ENCODE peak calls at places on chromosomes 6 and 20, in seven cellular contexts. One of them, this sample, is unnamed.

GRCh38 chr6:155687645-155688044 is 232.0 kb upstream of the NOX3 start:
- DNase-seq in A673: no peak
- DNase-seq in tibial artery: no peak
- DNase-seq in endothelial cell of umbilical vein: peak
- DNase-seq in colonic mucosa: no peak
- DNase-seq in breast epithelium: no peak
- DNase-seq in A549: no peak
- DNase-seq in this sample: no peak

GRCh38 chr6:161677188-161677587 is 403.3 kb upstream of the AGPAT4 start:
- DNase-seq in tibial artery: no peak
- DNase-seq in breast epithelium: no peak
- DNase-seq in A549: no peak
- DNase-seq in A673: no peak
- DNase-seq in endothelial cell of umbilical vein: no peak
- DNase-seq in colonic mucosa: no peak
- DNase-seq in this sample: no peak

GRCh38 chr20:19849341-19850189 is 91.5 kb downstream of the RIN2 start:
- DNase-seq in endothelial cell of umbilical vein: peak
- DNase-seq in breast epithelium: no peak
- DNase-seq in colonic mucosa: peak
- DNase-seq in tibial artery: no peak
- DNase-seq in A673: no peak
- DNase-seq in A549: no peak
- DNase-seq in this sample: peak

GRCh38 chr6:74431873-74432272 is 735.9 kb downstream of the CD109 start:
- DNase-seq in tibial artery: no peak
- DNase-seq in colonic mucosa: no peak
- DNase-seq in breast epithelium: no peak
- DNase-seq in A673: no peak
- DNase-seq in endothelial cell of umbilical vein: no peak
- DNase-seq in A549: no peak
- DNase-seq in this sample: no peak

GRCh38 chr20:45958593-45958992 is 13.4 kb downstream of the ZNF335 start:
- DNase-seq in endothelial cell of umbilical vein: no peak
- DNase-seq in colonic mucosa: no peak
- DNase-seq in breast epithelium: no peak
- DNase-seq in A673: no peak
- DNase-seq in A549: no peak
- DNase-seq in tibial artery: no peak
- DNase-seq in this sample: no peak

GRCh38 chr6:43185391-43185790 is 3.4 kb downstream of the CUL9 start:
- DNase-seq in colonic mucosa: no peak
- DNase-seq in A549: no peak
- DNase-seq in breast epithelium: no peak
- DNase-seq in A673: no peak
- DNase-seq in tibial artery: no peak
- DNase-seq in endothelial cell of umbilical vein: no peak
- DNase-seq in this sample: no peak

GRCh38 chr6:146613947-146614346 is 15.2 kb downstream of the ADGB start:
- DNase-seq in colonic mucosa: no peak
- DNase-seq in breast epithelium: no peak
- DNase-seq in endothelial cell of umbilical vein: no peak
- DNase-seq in A673: no peak
- DNase-seq in A549: no peak
- DNase-seq in tibial artery: no peak
- DNase-seq in this sample: no peak

GRCh38 chr6:160348552-160349441 is 619 bp downstream of the SLC22A3 start:
- DNase-seq in tibial artery: no peak
- DNase-seq in endothelial cell of umbilical vein: no peak
- DNase-seq in A549: peak
- DNase-seq in colonic mucosa: peak
- DNase-seq in breast epithelium: no peak
- DNase-seq in A673: no peak
- DNase-seq in this sample: no peak

GRCh38 chr6:159085396-159085895 is 40.7 kb upstream of the TAGAP start:
- DNase-seq in tibial artery: no peak
- DNase-seq in colonic mucosa: no peak
- DNase-seq in A549: no peak
- DNase-seq in breast epithelium: no peak
- DNase-seq in endothelial cell of umbilical vein: no peak
- DNase-seq in A673: no peak
- DNase-seq in this sample: no peak

GRCh38 chr20:20277772-20278382 is 90.0 kb upstream of the INSM1 start:
- DNase-seq in A673: no peak
- DNase-seq in colonic mucosa: no peak
- DNase-seq in A549: no peak
- DNase-seq in breast epithelium: no peak
- DNase-seq in tibial artery: no peak
- DNase-seq in endothelial cell of umbilical vein: no peak
- DNase-seq in this sample: no peak

GRCh38 chr20:5735845-5736530 is 14.2 kb upstream of the SHLD1 start:
- DNase-seq in tibial artery: no peak
- DNase-seq in breast epithelium: no peak
- DNase-seq in colonic mucosa: peak
- DNase-seq in endothelial cell of umbilical vein: no peak
- DNase-seq in A673: peak
- DNase-seq in A549: no peak
- DNase-seq in this sample: no peak

GRCh38 chr20:9927224-9927623 is 88.3 kb upstream of the PAK5 start:
- DNase-seq in A673: no peak
- DNase-seq in A549: no peak
- DNase-seq in tibial artery: no peak
- DNase-seq in endothelial cell of umbilical vein: no peak
- DNase-seq in breast epithelium: no peak
- DNase-seq in colonic mucosa: no peak
- DNase-seq in this sample: no peak

GRCh38 chr6:165716886-165717285 is 53.8 kb upstream of the PDE10A start:
- DNase-seq in A549: no peak
- DNase-seq in breast epithelium: no peak
- DNase-seq in tibial artery: no peak
- DNase-seq in endothelial cell of umbilical vein: no peak
- DNase-seq in A673: no peak
- DNase-seq in colonic mucosa: no peak
- DNase-seq in this sample: no peak

GRCh38 chr6:117951783-117952182 is 44.7 kb downstream of the SLC35F1 start:
- DNase-seq in breast epithelium: no peak
- DNase-seq in A549: no peak
- DNase-seq in colonic mucosa: no peak
- DNase-seq in tibial artery: no peak
- DNase-seq in endothelial cell of umbilical vein: no peak
- DNase-seq in A673: peak
- DNase-seq in this sample: no peak

GRCh38 chr6:46781478-46782378 is 11.5 kb upstream of the MEP1A start:
- DNase-seq in endothelial cell of umbilical vein: peak
- DNase-seq in breast epithelium: no peak
- DNase-seq in A673: peak
- DNase-seq in A549: peak
- DNase-seq in colonic mucosa: peak
- DNase-seq in tibial artery: no peak
- DNase-seq in this sample: peak

GRCh38 chr6:69232506-69233194 is 564.2 kb downstream of the LMBRD1 start:
- DNase-seq in A673: peak
- DNase-seq in endothelial cell of umbilical vein: peak
- DNase-seq in colonic mucosa: peak
- DNase-seq in tibial artery: peak
- DNase-seq in A549: peak
- DNase-seq in breast epithelium: peak
- DNase-seq in this sample: peak

GRCh38 chr6:111992851-111993250 is 61.1 kb upstream of the CCN6 start:
- DNase-seq in tibial artery: no peak
- DNase-seq in colonic mucosa: no peak
- DNase-seq in A673: peak
- DNase-seq in endothelial cell of umbilical vein: peak
- DNase-seq in breast epithelium: no peak
- DNase-seq in A549: no peak
- DNase-seq in this sample: no peak

GRCh38 chr6:56073315-56073714 is 174.1 kb downstream of the COL21A1 start:
- DNase-seq in A549: no peak
- DNase-seq in endothelial cell of umbilical vein: no peak
- DNase-seq in tibial artery: no peak
- DNase-seq in colonic mucosa: no peak
- DNase-seq in A673: no peak
- DNase-seq in breast epithelium: no peak
- DNase-seq in this sample: no peak

GRCh38 chr20:46828471-46828870 is 66.2 kb upstream of the EYA2 start:
- DNase-seq in breast epithelium: no peak
- DNase-seq in A673: no peak
- DNase-seq in endothelial cell of umbilical vein: no peak
- DNase-seq in colonic mucosa: no peak
- DNase-seq in A549: no peak
- DNase-seq in tibial artery: no peak
- DNase-seq in this sample: no peak

GRCh38 chr6:10586302-10586701 is 65.2 kb downstream of the GCNT2 start:
- DNase-seq in A549: no peak
- DNase-seq in endothelial cell of umbilical vein: no peak
- DNase-seq in colonic mucosa: no peak
- DNase-seq in tibial artery: no peak
- DNase-seq in breast epithelium: no peak
- DNase-seq in A673: no peak
- DNase-seq in this sample: no peak

DNA sequence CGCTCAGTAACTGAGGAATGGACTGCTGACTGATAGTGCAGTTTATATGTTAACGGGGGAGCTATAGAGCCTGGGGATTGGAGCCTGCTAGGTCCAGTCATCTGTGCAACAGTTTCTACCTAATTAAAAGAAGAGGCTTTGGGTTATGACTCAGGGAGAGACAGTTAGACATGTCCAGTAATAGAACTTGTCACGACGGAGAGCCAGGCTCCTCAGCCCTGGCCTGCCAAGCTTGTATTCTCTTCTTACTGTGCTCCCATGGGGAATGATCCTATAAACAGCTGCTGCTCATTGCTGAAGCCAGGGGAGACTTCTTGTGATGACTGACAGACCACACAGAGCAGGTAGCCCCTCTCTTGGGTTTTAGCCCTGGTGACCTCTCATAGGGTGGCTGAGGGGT is 69.3 kb downstream of the SYNJ2 start:
- DNase-seq in A673: no peak
- DNase-seq in breast epithelium: no peak
- DNase-seq in endothelial cell of umbilical vein: no peak
- DNase-seq in tibial artery: no peak
- DNase-seq in colonic mucosa: no peak
- DNase-seq in A549: no peak
- DNase-seq in this sample: no peak
- H3K27ac ChIP-seq in A673: no peak
- H3K27ac ChIP-seq in breast epithelium: no peak
- H3K27ac ChIP-seq in endothelial cell of umbilical vein: no peak
- H3K27ac ChIP-seq in tibial artery: no peak
- H3K27ac ChIP-seq in colonic mucosa: no peak
- H3K27ac ChIP-seq in A549: no peak
- H3K27ac ChIP-seq in this sample: no peak

GRCh38 chr20:44582321-44583025 is at the start of gene PKIG:
- DNase-seq in endothelial cell of umbilical vein: peak
- DNase-seq in breast epithelium: no peak
- DNase-seq in A673: peak
- DNase-seq in tibial artery: no peak
- DNase-seq in colonic mucosa: no peak
- DNase-seq in A549: no peak
- DNase-seq in this sample: no peak
- H3K27ac ChIP-seq in endothelial cell of umbilical vein: peak
- H3K27ac ChIP-seq in breast epithelium: peak
- H3K27ac ChIP-seq in A673: peak
- H3K27ac ChIP-seq in tibial artery: peak
- H3K27ac ChIP-seq in colonic mucosa: peak
- H3K27ac ChIP-seq in A549: no peak
- H3K27ac ChIP-seq in this sample: no peak

DNA sequence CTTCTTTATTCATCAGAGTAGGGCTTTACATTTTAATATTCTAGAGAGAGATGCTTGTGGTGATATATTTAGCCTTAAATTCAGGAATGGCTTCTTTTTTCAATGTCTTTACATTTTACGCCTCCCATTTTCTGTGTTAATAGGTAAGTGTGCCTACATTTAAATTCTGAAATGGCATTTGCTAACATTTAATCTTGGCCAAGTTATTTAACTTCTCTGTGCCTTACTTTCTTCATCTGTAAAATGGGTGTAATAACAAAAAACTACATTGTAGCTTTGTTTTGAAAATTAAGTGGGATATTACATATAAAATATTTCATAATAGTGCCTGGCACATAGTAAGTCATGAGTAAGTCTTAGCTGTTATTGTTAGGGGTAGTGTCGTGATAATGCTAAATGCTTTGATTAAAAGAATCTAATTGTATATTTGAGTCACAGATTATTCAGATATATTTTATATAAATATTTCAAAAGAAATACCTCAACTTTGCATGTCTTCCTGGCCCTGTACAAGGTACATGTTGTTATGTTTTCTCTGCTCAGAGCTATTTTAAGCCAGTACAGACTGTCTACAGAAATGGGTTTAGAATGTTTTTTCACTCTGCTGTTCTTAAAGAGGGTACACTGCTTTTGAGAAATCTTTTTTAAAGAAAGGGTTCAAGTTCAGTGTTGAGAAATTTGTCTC is 18.8 kb downstream of the CARMIL1 start:
- DNase-seq in breast epithelium: no peak
- DNase-seq in A549: no peak
- DNase-seq in colonic mucosa: no peak
- DNase-seq in endothelial cell of umbilical vein: no peak
- DNase-seq in A673: no peak
- DNase-seq in tibial artery: no peak
- DNase-seq in this sample: no peak
- H3K27ac ChIP-seq in breast epithelium: no peak
- H3K27ac ChIP-seq in A549: no peak
- H3K27ac ChIP-seq in colonic mucosa: no peak
- H3K27ac ChIP-seq in endothelial cell of umbilical vein: no peak
- H3K27ac ChIP-seq in A673: no peak
- H3K27ac ChIP-seq in tibial artery: peak
- H3K27ac ChIP-seq in this sample: no peak

GRCh38 chr20:62182469-62183425 is at the start of gene MTG2:
- DNase-seq in tibial artery: peak
- DNase-seq in breast epithelium: peak
- DNase-seq in colonic mucosa: peak
- DNase-seq in endothelial cell of umbilical vein: peak
- DNase-seq in A549: peak
- DNase-seq in A673: peak
- DNase-seq in this sample: peak

GRCh38 chr20:62186096-62186426 is 3.2 kb downstream of the MTG2 start:
- DNase-seq in endothelial cell of umbilical vein: no peak
- DNase-seq in colonic mucosa: no peak
- DNase-seq in breast epithelium: no peak
- DNase-seq in A673: no peak
- DNase-seq in A549: no peak
- DNase-seq in tibial artery: no peak
- DNase-seq in this sample: no peak

GRCh38 chr20:62186887-62187866 is 4.3 kb downstream of the MTG2 start:
- DNase-seq in colonic mucosa: no peak
- DNase-seq in tibial artery: no peak
- DNase-seq in breast epithelium: no peak
- DNase-seq in A673: no peak
- DNase-seq in A549: no peak
- DNase-seq in endothelial cell of umbilical vein: peak
- DNase-seq in this sample: no peak

GRCh38 chr20:62181808-62182207 is 1.0 kb upstream of the MTG2 start:
- DNase-seq in colonic mucosa: no peak
- DNase-seq in breast epithelium: no peak
- DNase-seq in A673: no peak
- DNase-seq in endothelial cell of umbilical vein: no peak
- DNase-seq in tibial artery: no peak
- DNase-seq in A549: no peak
- DNase-seq in this sample: no peak

GRCh38 chr20:62183426-62184142 is 756 bp downstream of the MTG2 start:
- DNase-seq in colonic mucosa: no peak
- DNase-seq in A673: no peak
- DNase-seq in A549: peak
- DNase-seq in tibial artery: no peak
- DNase-seq in endothelial cell of umbilical vein: peak
- DNase-seq in breast epithelium: no peak
- DNase-seq in this sample: no peak
- H3K27ac ChIP-seq in colonic mucosa: peak
- H3K27ac ChIP-seq in A673: peak
- H3K27ac ChIP-seq in A549: peak
- H3K27ac ChIP-seq in tibial artery: peak
- H3K27ac ChIP-seq in endothelial cell of umbilical vein: peak
- H3K27ac ChIP-seq in breast epithelium: peak
- H3K27ac ChIP-seq in this sample: no peak

This sample was measured in caudate nucleus.